ENCODE peak calls at places on chromosomes 7 and 10, in four cellular contexts. M is A549, Y is HepG2, L is GM12878. C is an unnamed sample.

GRCh38 chr10:49512121-49512809 is 26.7 kb downstream of the ERCC6 start:
- DNase-seq in M (peak), Y (peak), L (no peak), C (no peak)

GRCh38 chr10:34743804-34744203 is 71.3 kb downstream of the PARD3 start:
- DNase-seq in M (no peak), Y (no peak), L (no peak), C (no peak)

GRCh38 chr7:121151663-121152344 is 163.3 kb downstream of the CPED1 start:
- DNase-seq in M (no peak), Y (no peak), L (no peak), C (no peak)

GRCh38 chr10:132698761-132699391 is 87.1 kb downstream of the NKX6-2 start:
- DNase-seq in M (no peak), Y (no peak), L (no peak), C (no peak)

GRCh38 chr10:30013684-30014246 is 45.6 kb downstream of the JCAD start:
- DNase-seq in M (no peak), Y (peak), L (no peak), C (no peak)

GRCh38 chr10:112622786-112623185 is 175.8 kb downstream of the VTI1A start:
- DNase-seq in M (no peak), Y (no peak), L (no peak), C (no peak)

GRCh38 chr10:96587255-96588059 is 645 bp upstream of the TM9SF3 start:
- DNase-seq in M (peak), Y (peak), L (no peak), C (no peak)

GRCh38 chr7:138001529-138002095 is at the start of gene CREB3L2:
- DNase-seq in M (peak), Y (peak), L (no peak), C (peak)

GRCh38 chr7:128831178-128831993 is 1.2 kb downstream of the FLNC start:
- DNase-seq in M (no peak), Y (no peak), L (no peak), C (peak)

GRCh38 chr7:98360221-98361124 is 40.4 kb downstream of the BAIAP2L1 start:
- DNase-seq in M (peak), Y (peak), L (no peak), C (peak)

GRCh38 chr7:157668221-157668883 is 331.5 kb downstream of the DNAJB6 start:
- DNase-seq in M (no peak), Y (no peak), L (no peak), C (no peak)

GRCh38 chr7:2821842-2822507 is 22.1 kb downstream of the GNA12 start:
- DNase-seq in M (peak), Y (no peak), L (no peak), C (no peak)

GRCh38 chr7:38934536-38934935 is 25.5 kb upstream of the VPS41 start:
- DNase-seq in M (no peak), Y (no peak), L (no peak), C (no peak)

GRCh38 chr7:151794508-151795167 is 82.3 kb downstream of the PRKAG2 start:
- DNase-seq in M (no peak), Y (no peak), L (no peak), C (peak)

GRCh38 chr10:97427571-97428179 is 1.7 kb downstream of the PGAM1 start:
- DNase-seq in M (peak), Y (peak), L (no peak), C (peak)

GRCh38 chr10:33290286-33291052 is 44.0 kb downstream of the NRP1 start:
- DNase-seq in M (peak), Y (no peak), L (no peak), C (no peak)

GRCh38 chr7:47672966-47673365 is 91.1 kb upstream of the TNS3 start:
- DNase-seq in M (no peak), Y (peak), L (no peak), C (no peak)

GRCh38 chr7:134022512-134022911 is 104.6 kb upstream of the LRGUK start:
- DNase-seq in M (no peak), Y (no peak), L (no peak), C (no peak)

DNA sequence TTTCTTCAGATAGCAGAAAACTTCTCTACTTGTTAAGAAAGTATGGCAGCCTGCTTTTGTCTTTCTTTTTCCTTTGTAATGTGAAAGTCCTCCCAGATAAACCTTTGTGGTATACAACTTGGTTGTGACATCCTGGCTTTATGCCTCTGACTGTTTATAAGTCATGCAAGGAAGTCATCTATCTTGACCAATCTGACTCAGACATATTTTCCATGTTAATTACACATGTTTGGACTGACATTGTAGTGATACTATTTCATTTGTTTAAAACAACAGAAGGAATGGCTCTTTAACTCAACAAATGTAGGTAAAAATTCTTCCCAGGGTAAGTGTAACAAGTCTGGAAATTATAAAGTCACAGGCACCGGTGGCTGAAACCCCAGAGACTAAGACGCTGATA is 341.6 kb upstream of the MEOX2 start:
- DNase-seq in M (no peak), Y (no peak), L (no peak), C (no peak)
- TF ChIP-seq ESRRA in M (no peak), Y (no peak), L (no peak), C (no peak)

GRCh38 chr10:110897184-110897583 is 21.8 kb downstream of the BBIP1 start:
- DNase-seq in M (no peak), Y (no peak), L (no peak), C (no peak)

GRCh38 chr10:110898391-110898790 is 20.6 kb downstream of the BBIP1 start:
- DNase-seq in M (no peak), Y (no peak), L (no peak), C (no peak)

GRCh38 chr10:110892602-110893001 is 20.9 kb downstream of the PDCD4 start:
- DNase-seq in M (no peak), Y (no peak), L (no peak), C (no peak)

GRCh38 chr10:110893559-110894179 is 21.9 kb downstream of the PDCD4 start:
- DNase-seq in M (peak), Y (peak), L (no peak), C (no peak)
- TF ChIP-seq ESRRA in M (no peak), Y (no peak), L (no peak), C (no peak)

GRCh38 chr7:87404674-87405073 is 59.2 kb downstream of the CROT start:
- DNase-seq in M (no peak), Y (no peak), L (no peak), C (no peak)
- TF ChIP-seq ESRRA in M (no peak), Y (no peak), L (no peak), C (no peak)

DNA sequence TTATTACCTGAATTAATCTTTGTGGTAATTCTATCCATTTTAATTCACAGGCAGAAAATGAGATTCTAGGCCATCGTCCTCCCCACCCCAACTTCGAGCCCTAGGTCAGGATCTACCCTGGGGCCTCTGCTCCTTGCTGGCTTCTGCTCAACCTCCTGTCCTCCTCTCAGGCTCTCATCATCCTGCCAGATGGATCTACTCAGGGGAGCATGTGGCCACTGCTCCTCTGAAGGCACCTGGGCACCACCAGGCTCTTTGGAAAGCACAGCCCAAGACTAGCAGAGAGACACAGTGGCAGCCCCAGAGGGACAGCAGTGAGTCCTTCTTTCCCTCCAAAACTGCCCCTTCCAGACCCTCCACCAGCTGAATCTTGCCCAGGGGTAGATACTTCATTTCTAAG is 248.2 kb downstream of the TCERG1L start:
- DNase-seq in M (no peak), Y (no peak), L (no peak), C (no peak)
- TF ChIP-seq ESRRA in M (no peak), Y (no peak), L (no peak), C (no peak)

DNA sequence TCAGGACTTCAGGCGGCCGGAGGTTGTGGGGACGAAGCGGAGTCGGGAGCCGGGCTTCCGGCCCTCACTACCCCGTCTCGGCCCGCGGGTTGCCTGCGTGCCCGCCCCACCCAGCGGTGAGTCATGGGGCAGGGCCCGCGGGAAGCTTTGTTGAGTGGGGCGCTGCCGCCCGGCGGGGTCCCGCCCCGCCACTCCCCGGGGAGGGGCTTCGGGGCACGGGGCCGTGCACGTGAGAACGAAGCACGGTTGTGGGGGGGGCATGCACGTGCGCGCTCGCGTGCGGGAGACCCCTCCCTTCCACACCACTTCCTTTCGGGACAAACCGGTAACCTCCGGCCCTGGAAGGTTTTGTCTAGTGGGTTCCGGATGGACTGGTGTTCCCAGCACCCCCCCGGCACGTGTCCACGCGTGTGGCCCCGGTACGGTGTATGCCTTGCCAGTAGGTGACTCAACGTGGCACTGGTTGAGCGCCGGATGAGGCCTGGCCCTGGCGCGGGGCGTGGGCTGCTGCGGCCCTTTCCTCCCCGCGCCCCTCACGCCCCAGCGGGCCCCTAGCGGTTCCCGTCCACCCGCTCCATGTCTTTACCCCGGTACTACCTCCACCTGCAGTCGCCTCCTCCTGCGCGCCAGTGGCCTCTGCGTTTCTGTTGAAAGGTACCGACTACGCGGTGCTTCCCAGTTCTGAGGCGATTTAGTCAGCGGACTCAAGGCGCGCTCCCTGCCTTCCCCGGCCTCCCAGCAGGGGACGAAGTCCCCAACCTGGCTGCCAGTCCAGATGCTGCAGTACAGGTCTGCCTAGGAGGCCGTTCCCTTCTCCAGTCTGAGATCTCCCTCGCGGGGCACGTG is 3.1 kb downstream of the ADIRF start:
- DNase-seq in M (peak), Y (no peak), L (peak), C (peak)
- TF ChIP-seq ESRRA in M (no peak), Y (no peak), L (no peak), C (no peak)

GRCh38 chr10:88932539-88933256 is 19.9 kb downstream of the ACTA2 start:
- DNase-seq in M (peak), Y (peak), L (no peak), C (peak)
- TF ChIP-seq ESRRA in M (no peak), Y (no peak), L (no peak), C (no peak)

GRCh38 chr7:66505009-66505408 is 123.7 kb upstream of the KCTD7 start:
- DNase-seq in M (no peak), Y (no peak), L (no peak), C (no peak)

GRCh38 chr7:66503036-66503370 is 125.7 kb upstream of the KCTD7 start:
- DNase-seq in M (no peak), Y (no peak), L (no peak), C (no peak)

GRCh38 chr7:66504131-66504530 is 124.5 kb upstream of the KCTD7 start:
- DNase-seq in M (no peak), Y (no peak), L (no peak), C (no peak)

GRCh38 chr7:66502230-66503035 is 126.2 kb upstream of the KCTD7 start:
- DNase-seq in M (no peak), Y (peak), L (no peak), C (no peak)

GRCh38 chr7:66503551-66504031 is 125.1 kb upstream of the KCTD7 start:
- DNase-seq in M (no peak), Y (no peak), L (no peak), C (no peak)
- TF ChIP-seq ESRRA in M (no peak), Y (no peak), L (no peak), C (no peak)

GRCh38 chr10:23820789-23821188 is 381.9 kb downstream of the OTUD1 start:
- DNase-seq in M (no peak), Y (no peak), L (no peak), C (no peak)

GRCh38 chr10:23829556-23829955 is 379.4 kb upstream of the KIAA1217 start:
- DNase-seq in M (no peak), Y (no peak), L (no peak), C (no peak)

GRCh38 chr10:23826399-23826798 is 382.5 kb upstream of the KIAA1217 start:
- DNase-seq in M (peak), Y (peak), L (no peak), C (peak)

GRCh38 chr10:23824822-23825221 is 384.1 kb upstream of the KIAA1217 start:
- DNase-seq in M (no peak), Y (no peak), L (no peak), C (no peak)
- TF ChIP-seq ESRRA in M (no peak), Y (no peak), L (no peak), C (no peak)

C was measured in WTC11.